ENCODE peak calls at places on chromosomes 7 and 10, in nine cellular contexts. C is PC-3, V is GM23248, T is hepatocyte, P is OCI-LY7, W is SK-N-SH, M is neural progenitor cell, D is HCT116, B is MM.1S. O is an unnamed sample.
A peak's percentile ranks its signal among the peaks of the same experiment; 100 is the strongest.

GRCh38 chr7:101112233-101112632 is 14.7 kb upstream of the SERPINE1 start:
- DNase-seq in V (no peak), C (no peak), M (no peak), P (no peak), D (no peak), T (no peak), B (no peak), W (no peak), O (no peak)

GRCh38 chr7:5523052-5523711 is 99.5 kb upstream of the TNRC18 start:
- DNase-seq in P (no peak), T (peak; percentile 53), M (peak; percentile 27), B (no peak), C (peak; percentile 51), D (no peak), W (no peak), V (peak; percentile 27), O (peak; percentile 62)

GRCh38 chr7:148611692-148612091 is 21.1 kb downstream of the C7orf33 start:
- DNase-seq in C (no peak), V (no peak), W (no peak), B (no peak), P (no peak), T (no peak), D (no peak), M (no peak), O (peak; percentile 78)

GRCh38 chr7:103993551-103993950 is 4.1 kb upstream of the RELN start:
- DNase-seq in M (no peak), P (no peak), V (no peak), C (no peak), W (no peak), B (no peak), T (no peak), D (no peak), O (no peak)

GRCh38 chr7:104862719-104863118 is 151.3 kb upstream of the KMT2E start:
- DNase-seq in W (peak; percentile 63), P (peak; percentile 18), C (peak; percentile 30), T (peak; percentile 34), B (no peak), V (peak; percentile 23), D (peak; percentile 38), M (peak; percentile 67), O (peak; percentile 74)

GRCh38 chr7:124843336-124843735 is 77.7 kb upstream of the GPR37 start:
- DNase-seq in M (no peak), T (no peak), V (no peak), C (no peak), B (no peak), W (no peak), D (no peak), P (no peak), O (no peak)

GRCh38 chr7:76358053-76358477 is 726 bp downstream of the YWHAG start:
- DNase-seq in B (peak; percentile 53), P (peak; percentile 64), V (peak; percentile 72), C (peak; percentile 31), W (peak; percentile 74), T (peak; percentile 79), D (no peak), M (peak; percentile 68), O (peak; percentile 74)

GRCh38 chr7:45071528-45071927 is 17.2 kb downstream of the NACAD start:
- DNase-seq in B (no peak), P (no peak), D (no peak), V (no peak), C (no peak), M (no peak), T (no peak), W (no peak), O (no peak)

GRCh38 chr7:29806131-29806792 is at the start of gene WIPF3:
- DNase-seq in C (peak; percentile 40), T (peak; percentile 84), W (peak; percentile 90), P (no peak), B (peak; percentile 33), V (peak; percentile 44), D (peak; percentile 7), M (peak; percentile 88), O (peak; percentile 82)

GRCh38 chr10:12803781-12804180 is 197.7 kb downstream of the CCDC3 start:
- DNase-seq in W (no peak), B (no peak), V (no peak), T (no peak), C (no peak), M (no peak), D (no peak), P (no peak), O (no peak)

GRCh38 chr10:75475470-75476182 is 44.2 kb downstream of the LRMDA start:
- DNase-seq in C (no peak), T (no peak), W (no peak), B (no peak), M (no peak), D (no peak), V (peak; percentile 27), P (no peak), O (peak; percentile 21)

GRCh38 chr7:2078899-2079298 is 153.8 kb downstream of the MAD1L1 start:
- DNase-seq in T (no peak), C (no peak), D (no peak), P (no peak), W (peak; percentile 66), V (no peak), M (no peak), B (no peak), O (no peak)

GRCh38 chr7:116249969-116250553 is 39.7 kb downstream of the TES start:
- DNase-seq in T (peak; percentile 17), M (peak; percentile 46), C (peak; percentile 65), B (peak; percentile 34), W (peak; percentile 40), D (peak; percentile 52), V (peak; percentile 62), P (no peak), O (peak; percentile 55)

GRCh38 chr7:22256702-22257101 is 100.3 kb downstream of the RAPGEF5 start:
- DNase-seq in V (no peak), C (no peak), T (no peak), W (no peak), M (no peak), B (no peak), P (no peak), D (no peak), O (no peak)

GRCh38 chr7:38374507-38374906 is 101.1 kb upstream of the TARP start:
- DNase-seq in P (peak; percentile 53), V (peak; percentile 60), D (no peak), C (peak; percentile 48), T (peak; percentile 64), M (peak; percentile 72), B (peak; percentile 24), W (peak; percentile 59), O (peak; percentile 80)

GRCh38 chr7:128410092-128410665 is 397 bp upstream of the IMPDH1 start:
- DNase-seq in W (peak; percentile 81), V (peak; percentile 90), D (peak; percentile 48), M (peak; percentile 81), B (peak; percentile 54), T (peak; percentile 76), C (peak; percentile 62), P (peak; percentile 18), O (peak; percentile 79)

GRCh38 chr7:70027864-70028263 is 429.6 kb downstream of the AUTS2 start:
- DNase-seq in D (no peak), W (no peak), P (peak; percentile 82), C (no peak), B (no peak), M (no peak), T (no peak), V (no peak), O (no peak)

GRCh38 chr10:133327651-133328357 is 8.9 kb downstream of the CALY start:
- DNase-seq in M (no peak), T (no peak), P (no peak), B (no peak), D (no peak), V (no peak), C (peak; percentile 13), W (no peak), O (no peak)

GRCh38 chr7:81457858-81458522 is 311.9 kb downstream of the HGF start:
- DNase-seq in P (peak; percentile 5), D (peak; percentile 13), T (peak; percentile 70), C (peak; percentile 72), W (no peak), V (peak; percentile 77), M (no peak), B (peak; percentile 31), O (peak; percentile 20)

GRCh38 chr7:44307301-44307900 is 18.0 kb downstream of the CAMK2B start:
- DNase-seq in V (peak; percentile 63), T (no peak), B (no peak), C (peak; percentile 71), M (peak; percentile 63), W (peak; percentile 87), P (peak; percentile 11), D (peak; percentile 43), O (peak; percentile 62)

GRCh38 chr7:24409429-24410024 is 125.5 kb downstream of the NPY start:
- DNase-seq in W (no peak), P (no peak), M (no peak), V (no peak), B (no peak), C (no peak), D (no peak), T (no peak), O (peak; percentile 50)

GRCh38 chr10:77526861-77527617 is 110.6 kb downstream of the KCNMA1 start:
- DNase-seq in T (no peak), V (no peak), W (no peak), D (no peak), C (peak; percentile 53), P (no peak), M (peak; percentile 18), B (no peak), O (no peak)

DNA sequence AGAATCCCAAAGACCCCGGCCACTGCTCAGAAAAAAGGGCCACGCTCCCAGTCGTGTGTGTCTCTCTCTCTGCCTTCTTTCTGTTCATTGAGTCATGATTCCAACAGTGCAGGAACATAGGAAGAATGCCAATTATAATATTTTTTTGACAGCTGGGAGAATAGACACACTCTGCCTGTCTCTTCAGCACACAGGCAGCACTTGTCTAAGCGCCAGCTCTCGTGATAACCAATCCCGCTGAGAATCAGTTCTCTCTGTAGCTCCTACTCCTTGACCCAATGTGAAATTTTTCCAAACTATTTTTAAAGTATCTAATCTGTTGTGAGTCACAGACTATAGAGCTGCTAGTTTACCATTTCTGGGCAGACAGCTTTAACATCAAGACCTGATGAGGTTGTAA is 145.7 kb upstream of the RHEB start:
- DNase-seq in W (no peak), P (no peak), C (no peak), V (peak; percentile 76), B (no peak), M (no peak), T (peak; percentile 50), D (no peak), O (no peak)
- TF ChIP-seq EZH2phosphoT487 in W (no peak), P (no peak), C (no peak), V (no peak), B (no peak), M (no peak), T (no peak), D (no peak), O (no peak)

GRCh38 chr7:79319369-79319768 is 134.1 kb downstream of the MAGI2 start:
- DNase-seq in D (no peak), C (no peak), M (no peak), P (no peak), T (no peak), B (no peak), V (peak; percentile 21), W (no peak), O (no peak)
- H2AFZ ChIP-seq in D (peak overlapping the region; percentile 64), C (no peak overlapping the region), M (no peak overlapping the region), P (no peak overlapping the region), T (no peak overlapping the region), B (no peak overlapping the region), V (no peak overlapping the region), W (no peak overlapping the region), O (no peak overlapping the region)

GRCh38 chr10:80530251-80530650 is 7.5 kb upstream of the SH2D4B start:
- DNase-seq in T (no peak), P (peak; percentile 15), C (no peak), W (peak; percentile 42), B (no peak), M (no peak), V (peak; percentile 34), D (peak; percentile 27), O (no peak)
- TF ChIP-seq EZH2phosphoT487 in T (no peak), P (no peak), C (no peak), W (no peak), B (no peak), M (no peak), V (no peak), D (no peak), O (no peak)

GRCh38 chr10:88608052-88608732 is 21.6 kb downstream of the LIPJ start:
- DNase-seq in V (no peak), T (no peak), W (no peak), M (no peak), D (no peak), C (no peak), B (no peak), P (no peak), O (no peak)
- H2AFZ ChIP-seq in V (peak overlapping the region; percentile 35), T (no peak overlapping the region), W (no peak overlapping the region), M (no peak overlapping the region), D (no peak overlapping the region), C (no peak overlapping the region), B (no peak overlapping the region), P (no peak overlapping the region), O (peak overlapping the region; percentile 38)